ENCODE peak calls at places on chromosomes 7 and 10, in six cellular contexts. One of them, this sample, is unnamed.

GRCh38 chr7:50661345-50662058 is 96.3 kb upstream of the DDC start:
- DNase-seq in IMR-90: no peak
- DNase-seq in neuronal stem cell: no peak
- DNase-seq in H1: no peak
- DNase-seq in mesenchymal stem cell: no peak
- DNase-seq in trophoblast cell: no peak
- DNase-seq in this sample: no peak

GRCh38 chr7:39709768-39710291 is 86.5 kb downstream of the RALA start:
- DNase-seq in IMR-90: peak; percentile 91
- DNase-seq in neuronal stem cell: no peak
- DNase-seq in H1: no peak
- DNase-seq in mesenchymal stem cell: peak; percentile 89
- DNase-seq in trophoblast cell: peak; percentile 23
- DNase-seq in this sample: no peak

GRCh38 chr7:153091477-153091876 is 331.9 kb downstream of the ACTR3B start:
- DNase-seq in IMR-90: no peak
- DNase-seq in neuronal stem cell: no peak
- DNase-seq in H1: no peak
- DNase-seq in mesenchymal stem cell: no peak
- DNase-seq in trophoblast cell: peak; percentile 86
- DNase-seq in this sample: no peak

GRCh38 chr10:870564-871166 is 60.8 kb downstream of the LARP4B start:
- DNase-seq in IMR-90: no peak
- DNase-seq in neuronal stem cell: no peak
- DNase-seq in H1: no peak
- DNase-seq in mesenchymal stem cell: no peak
- DNase-seq in trophoblast cell: no peak
- DNase-seq in this sample: no peak

GRCh38 chr10:73218466-73219191 is 28.4 kb downstream of the DNAJC9 start:
- DNase-seq in IMR-90: peak; percentile 28
- DNase-seq in neuronal stem cell: no peak
- DNase-seq in H1: no peak
- DNase-seq in mesenchymal stem cell: peak; percentile 40
- DNase-seq in trophoblast cell: peak; percentile 49
- DNase-seq in this sample: no peak

GRCh38 chr10:101965075-101965765 is 90.8 kb downstream of the ARMH3 start:
- DNase-seq in IMR-90: no peak
- DNase-seq in neuronal stem cell: no peak
- DNase-seq in H1: no peak
- DNase-seq in mesenchymal stem cell: no peak
- DNase-seq in trophoblast cell: no peak
- DNase-seq in this sample: no peak

GRCh38 chr10:24920907-24921881 is 31.2 kb downstream of the PRTFDC1 start:
- DNase-seq in IMR-90: peak; percentile 99
- DNase-seq in neuronal stem cell: no peak
- DNase-seq in H1: no peak
- DNase-seq in mesenchymal stem cell: peak; percentile 96
- DNase-seq in trophoblast cell: peak; percentile 39
- DNase-seq in this sample: peak; percentile 31

GRCh38 chr7:123209786-123210185 is 10.0 kb upstream of the SLC13A1 start:
- DNase-seq in IMR-90: no peak
- DNase-seq in neuronal stem cell: no peak
- DNase-seq in H1: no peak
- DNase-seq in mesenchymal stem cell: no peak
- DNase-seq in trophoblast cell: peak; percentile 22
- DNase-seq in this sample: no peak

GRCh38 chr10:124366343-124366742 is 52.4 kb downstream of the OAT start:
- DNase-seq in IMR-90: no peak
- DNase-seq in neuronal stem cell: no peak
- DNase-seq in H1: no peak
- DNase-seq in mesenchymal stem cell: no peak
- DNase-seq in trophoblast cell: no peak
- DNase-seq in this sample: no peak

GRCh38 chr10:71436268-71436922 is 39.7 kb downstream of the CDH23 start:
- DNase-seq in IMR-90: no peak
- DNase-seq in neuronal stem cell: no peak
- DNase-seq in H1: no peak
- DNase-seq in mesenchymal stem cell: no peak
- DNase-seq in trophoblast cell: no peak
- DNase-seq in this sample: no peak

GRCh38 chr7:157397751-157398691 is 61.2 kb downstream of the DNAJB6 start:
- DNase-seq in IMR-90: peak; percentile 81
- DNase-seq in neuronal stem cell: peak; percentile 27
- DNase-seq in H1: no peak
- DNase-seq in mesenchymal stem cell: peak; percentile 51
- DNase-seq in trophoblast cell: peak; percentile 87
- DNase-seq in this sample: peak; percentile 72

GRCh38 chr10:98266647-98267046 is 1.3 kb downstream of the LOXL4 start:
- DNase-seq in IMR-90: no peak
- DNase-seq in neuronal stem cell: no peak
- DNase-seq in H1: no peak
- DNase-seq in mesenchymal stem cell: no peak
- DNase-seq in trophoblast cell: no peak
- DNase-seq in this sample: no peak

GRCh38 chr7:74254858-74255379 is 720 bp upstream of the RFC2 start:
- DNase-seq in IMR-90: no peak
- DNase-seq in neuronal stem cell: no peak
- DNase-seq in H1: no peak
- DNase-seq in mesenchymal stem cell: no peak
- DNase-seq in trophoblast cell: no peak
- DNase-seq in this sample: no peak
- H3K79me1 ChIP-seq in IMR-90: peaks cover 26% of the 10 kb centered on the region
- H3K79me1 ChIP-seq in neuronal stem cell: peaks cover 9% of the 10 kb centered on the region
- H3K79me1 ChIP-seq in H1: peaks cover 2% of the 10 kb centered on the region
- H3K79me1 ChIP-seq in mesenchymal stem cell: peaks cover 16% of the 10 kb centered on the region
- H3K79me1 ChIP-seq in trophoblast cell: peaks cover 7% of the 10 kb centered on the region
- H3K79me1 ChIP-seq in this sample: peaks cover 4% of the 10 kb centered on the region

GRCh38 chr10:117133273-117134083 is 4.6 kb downstream of the VAX1 start:
- DNase-seq in IMR-90: no peak
- DNase-seq in neuronal stem cell: no peak
- DNase-seq in H1: no peak
- DNase-seq in mesenchymal stem cell: no peak
- DNase-seq in trophoblast cell: no peak
- DNase-seq in this sample: peak; percentile 34

GRCh38 chr10:117130862-117131389 is 7.1 kb downstream of the VAX1 start:
- DNase-seq in IMR-90: no peak
- DNase-seq in neuronal stem cell: no peak
- DNase-seq in H1: no peak
- DNase-seq in mesenchymal stem cell: no peak
- DNase-seq in trophoblast cell: no peak
- DNase-seq in this sample: no peak

GRCh38 chr10:117131390-117132327 is 6.4 kb downstream of the VAX1 start:
- DNase-seq in IMR-90: no peak
- DNase-seq in neuronal stem cell: no peak
- DNase-seq in H1: no peak
- DNase-seq in mesenchymal stem cell: no peak
- DNase-seq in trophoblast cell: no peak
- DNase-seq in this sample: peak; percentile 61

GRCh38 chr10:117132751-117133231 is 5.3 kb downstream of the VAX1 start:
- DNase-seq in IMR-90: no peak
- DNase-seq in neuronal stem cell: peak; percentile 58
- DNase-seq in H1: no peak
- DNase-seq in mesenchymal stem cell: no peak
- DNase-seq in trophoblast cell: no peak
- DNase-seq in this sample: peak; percentile 62

GRCh38 chr10:117130346-117130745 is 7.7 kb downstream of the VAX1 start:
- DNase-seq in IMR-90: no peak
- DNase-seq in neuronal stem cell: no peak
- DNase-seq in H1: no peak
- DNase-seq in mesenchymal stem cell: no peak
- DNase-seq in trophoblast cell: no peak
- DNase-seq in this sample: no peak
- H3K14ac ChIP-seq in IMR-90: no peak overlapping the region
- H3K14ac ChIP-seq in neuronal stem cell: no peak overlapping the region
- H3K14ac ChIP-seq in H1: no peak overlapping the region
- H3K14ac ChIP-seq in mesenchymal stem cell: no peak overlapping the region
- H3K14ac ChIP-seq in trophoblast cell: no peak overlapping the region
- H3K14ac ChIP-seq in this sample: no peak overlapping the region

DNA sequence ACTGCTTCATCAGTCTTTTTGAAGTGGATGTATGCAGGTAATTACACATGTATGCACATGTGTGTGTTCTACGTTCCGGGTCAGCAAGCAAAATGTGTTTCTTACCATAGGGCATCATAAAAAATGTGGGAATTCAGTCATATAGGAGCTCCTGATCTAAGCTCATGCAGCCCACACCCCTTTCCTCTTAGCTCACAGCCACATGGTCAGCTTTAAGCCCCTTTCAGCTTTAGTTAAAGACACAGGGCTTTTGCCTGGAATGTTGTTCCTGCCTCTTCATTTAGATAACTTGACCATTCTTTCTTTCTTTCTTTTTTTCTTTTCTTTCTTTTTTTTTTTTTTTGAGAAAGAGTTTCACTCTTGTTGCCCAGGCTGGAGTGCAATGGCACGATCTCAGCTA is 258.1 kb downstream of the RPS24 start:
- DNase-seq in IMR-90: no peak
- DNase-seq in neuronal stem cell: no peak
- DNase-seq in H1: no peak
- DNase-seq in mesenchymal stem cell: no peak
- DNase-seq in trophoblast cell: no peak
- DNase-seq in this sample: no peak
- H2BK5ac ChIP-seq in IMR-90: no peak overlapping the region
- H2BK5ac ChIP-seq in neuronal stem cell: no peak overlapping the region
- H2BK5ac ChIP-seq in H1: no peak overlapping the region
- H2BK5ac ChIP-seq in mesenchymal stem cell: no peak overlapping the region
- H2BK5ac ChIP-seq in trophoblast cell: no peak overlapping the region
- H2BK5ac ChIP-seq in this sample: no peak overlapping the region

DNA sequence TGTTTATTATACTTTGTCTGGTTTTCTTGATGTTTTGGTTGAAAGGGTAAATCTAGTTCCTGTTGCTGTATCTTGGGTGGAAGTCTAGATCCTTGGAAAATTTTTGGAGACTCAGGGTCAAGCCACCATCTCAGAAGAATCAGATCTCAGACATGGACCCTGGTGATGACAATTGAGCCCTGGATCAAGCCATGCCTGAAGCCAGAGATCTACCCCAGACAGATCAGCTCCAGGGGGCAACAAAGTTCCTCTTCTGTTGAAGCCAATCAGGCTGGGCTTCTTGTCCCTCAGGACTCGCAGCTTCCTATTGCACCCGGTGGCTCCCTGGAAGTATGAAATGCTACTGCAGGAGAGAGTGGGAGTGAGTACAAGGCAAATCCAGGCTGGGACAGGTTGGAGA is 106.9 kb downstream of the UNCX start:
- DNase-seq in IMR-90: no peak
- DNase-seq in neuronal stem cell: no peak
- DNase-seq in H1: no peak
- DNase-seq in mesenchymal stem cell: no peak
- DNase-seq in trophoblast cell: no peak
- DNase-seq in this sample: no peak
- H3K79me1 ChIP-seq in IMR-90: no peaks in the 10 kb centered on the region
- H3K79me1 ChIP-seq in neuronal stem cell: no peaks in the 10 kb centered on the region
- H3K79me1 ChIP-seq in H1: no peaks in the 10 kb centered on the region
- H3K79me1 ChIP-seq in mesenchymal stem cell: no peaks in the 10 kb centered on the region
- H3K79me1 ChIP-seq in trophoblast cell: no peaks in the 10 kb centered on the region
- H3K79me1 ChIP-seq in this sample: no peaks in the 10 kb centered on the region

DNA sequence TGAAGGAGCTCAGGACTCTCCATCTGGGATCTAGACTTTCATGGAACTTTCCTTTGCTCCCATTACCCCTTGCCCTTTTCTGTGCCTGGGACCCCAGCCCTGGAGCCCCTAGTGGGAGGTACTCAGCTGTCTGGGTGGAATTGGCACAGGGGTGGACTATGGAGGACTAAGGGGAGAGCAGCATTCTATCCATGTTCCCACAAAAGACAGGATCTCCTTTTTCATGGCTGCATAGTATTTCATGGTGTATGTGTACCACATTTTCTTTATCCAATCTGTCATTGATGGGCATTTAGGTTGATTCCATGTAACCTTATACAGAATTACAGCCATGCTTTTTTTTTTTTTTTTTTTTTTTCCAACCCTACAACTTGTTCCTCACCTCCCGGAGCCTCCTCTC is 89.1 kb downstream of the GALNT17 start:
- DNase-seq in IMR-90: no peak
- DNase-seq in neuronal stem cell: no peak
- DNase-seq in H1: no peak
- DNase-seq in mesenchymal stem cell: no peak
- DNase-seq in trophoblast cell: no peak
- DNase-seq in this sample: no peak
- H3K14ac ChIP-seq in IMR-90: no peak overlapping the region
- H3K14ac ChIP-seq in neuronal stem cell: no peak overlapping the region
- H3K14ac ChIP-seq in H1: no peak overlapping the region
- H3K14ac ChIP-seq in mesenchymal stem cell: no peak overlapping the region
- H3K14ac ChIP-seq in trophoblast cell: no peak overlapping the region
- H3K14ac ChIP-seq in this sample: no peak overlapping the region

DNA sequence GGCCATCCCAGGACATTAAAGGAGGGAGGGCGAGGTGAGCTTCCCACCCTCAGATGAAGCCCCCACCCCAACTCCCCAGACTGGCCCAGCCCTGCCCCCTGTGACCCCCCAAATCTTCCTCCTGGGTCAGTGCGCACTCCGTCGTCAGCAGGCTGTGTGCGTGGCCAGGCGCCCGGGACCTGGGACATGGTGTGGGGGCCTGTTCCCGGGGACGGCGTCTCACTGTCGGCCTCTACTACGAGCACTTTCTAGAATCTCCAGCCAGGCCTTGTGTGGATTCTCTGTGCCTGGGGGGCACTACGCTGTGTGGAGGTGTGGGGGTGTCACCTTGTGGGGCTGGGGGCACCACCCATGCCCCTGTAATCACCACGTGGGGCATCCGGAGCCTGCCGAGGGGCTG is 9.8 kb downstream of the PWWP2B start:
- DNase-seq in IMR-90: no peak
- DNase-seq in neuronal stem cell: no peak
- DNase-seq in H1: no peak
- DNase-seq in mesenchymal stem cell: no peak
- DNase-seq in trophoblast cell: no peak
- DNase-seq in this sample: no peak
- H2BK5ac ChIP-seq in IMR-90: no peak overlapping the region
- H2BK5ac ChIP-seq in neuronal stem cell: no peak overlapping the region
- H2BK5ac ChIP-seq in H1: peak overlapping the region; percentile 97
- H2BK5ac ChIP-seq in mesenchymal stem cell: no peak overlapping the region
- H2BK5ac ChIP-seq in trophoblast cell: peak overlapping the region; percentile 94
- H2BK5ac ChIP-seq in this sample: no peak overlapping the region